ENCODE peak calls at places on chromosomes 12 and 14, in five cellular contexts. V is omental fat pad, N is fibroblast of the aortic adventitia, B is mucosa of descending colon, X is glutamatergic neuron. Q is an unnamed sample.

GRCh38 chr12:64691793-64692583 is 67.2 kb downstream of the GNS start:
- DNase-seq in V (no peak), N (no peak), B (no peak), X (no peak), Q (no peak)

GRCh38 chr12:40033260-40033649 is 72.6 kb downstream of the SLC2A13 start:
- DNase-seq in V (no peak), N (no peak), B (peak; percentile 57), X (no peak), Q (no peak)

GRCh38 chr12:26010293-26010821 is 51.9 kb downstream of the RASSF8 start:
- DNase-seq in V (no peak), N (peak; percentile 70), B (no peak), X (no peak), Q (no peak)

GRCh38 chr14:91152499-91152898 is 38.6 kb downstream of the DGLUCY start:
- DNase-seq in V (no peak), N (no peak), B (no peak), X (no peak), Q (no peak)

GRCh38 chr14:64841121-64841611 is 38.5 kb downstream of the SPTB start:
- DNase-seq in V (no peak), N (peak; percentile 61), B (no peak), X (no peak), Q (peak; percentile 54)

GRCh38 chr14:79831198-79831890 is 380.0 kb downstream of the DIO2 start:
- DNase-seq in V (no peak), N (no peak), B (no peak), X (no peak), Q (no peak)

GRCh38 chr14:99755629-99756603 is 37.3 kb upstream of the EML1 start:
- DNase-seq in V (peak; percentile 80), N (peak; percentile 90), B (peak; percentile 79), X (no peak), Q (no peak)

GRCh38 chr14:28102814-28103213 is 663.8 kb upstream of the FOXG1 start:
- DNase-seq in V (no peak), N (peak; percentile 18), B (no peak), X (no peak), Q (no peak)

GRCh38 chr12:49984476-49984890 is 11.7 kb downstream of the AQP6 start:
- DNase-seq in V (no peak), N (no peak), B (no peak), X (peak; percentile 51), Q (no peak)

GRCh38 chr14:38047518-38047917 is 160.2 kb upstream of the SSTR1 start:
- DNase-seq in V (no peak), N (no peak), B (no peak), X (no peak), Q (no peak)

GRCh38 chr12:93079271-93079670 is 150.2 kb upstream of the EEA1 start:
- DNase-seq in V (no peak), N (no peak), B (no peak), X (no peak), Q (no peak)

GRCh38 chr12:49941556-49942511 is 8.7 kb upstream of the AQP2 start:
- DNase-seq in V (no peak), N (no peak), B (no peak), X (no peak), Q (no peak)

GRCh38 chr12:123946152-123946515 is 26.5 kb downstream of the CCDC92 start:
- DNase-seq in V (no peak), N (no peak), B (no peak), X (no peak), Q (no peak)

GRCh38 chr14:57189070-57189469 is 79.6 kb downstream of the EXOC5 start:
- DNase-seq in V (no peak), N (peak; percentile 26), B (no peak), X (no peak), Q (no peak)

GRCh38 chr14:104976198-104977007 is 1.8 kb downstream of the AHNAK2 start:
- DNase-seq in V (peak; percentile 75), N (peak; percentile 79), B (peak; percentile 90), X (peak; percentile 92), Q (peak; percentile 90)

GRCh38 chr14:104977008-104977680 is 1.0 kb downstream of the AHNAK2 start:
- DNase-seq in V (no peak), N (no peak), B (peak; percentile 53), X (no peak), Q (no peak)

GRCh38 chr14:104974146-104974541 is 4.0 kb downstream of the AHNAK2 start:
- DNase-seq in V (no peak), N (no peak), B (peak; percentile 47), X (peak; percentile 10), Q (no peak)

GRCh38 chr14:104974665-104975390 is 3.3 kb downstream of the AHNAK2 start:
- DNase-seq in V (no peak), N (no peak), B (peak; percentile 40), X (peak; percentile 19), Q (no peak)

DNA sequence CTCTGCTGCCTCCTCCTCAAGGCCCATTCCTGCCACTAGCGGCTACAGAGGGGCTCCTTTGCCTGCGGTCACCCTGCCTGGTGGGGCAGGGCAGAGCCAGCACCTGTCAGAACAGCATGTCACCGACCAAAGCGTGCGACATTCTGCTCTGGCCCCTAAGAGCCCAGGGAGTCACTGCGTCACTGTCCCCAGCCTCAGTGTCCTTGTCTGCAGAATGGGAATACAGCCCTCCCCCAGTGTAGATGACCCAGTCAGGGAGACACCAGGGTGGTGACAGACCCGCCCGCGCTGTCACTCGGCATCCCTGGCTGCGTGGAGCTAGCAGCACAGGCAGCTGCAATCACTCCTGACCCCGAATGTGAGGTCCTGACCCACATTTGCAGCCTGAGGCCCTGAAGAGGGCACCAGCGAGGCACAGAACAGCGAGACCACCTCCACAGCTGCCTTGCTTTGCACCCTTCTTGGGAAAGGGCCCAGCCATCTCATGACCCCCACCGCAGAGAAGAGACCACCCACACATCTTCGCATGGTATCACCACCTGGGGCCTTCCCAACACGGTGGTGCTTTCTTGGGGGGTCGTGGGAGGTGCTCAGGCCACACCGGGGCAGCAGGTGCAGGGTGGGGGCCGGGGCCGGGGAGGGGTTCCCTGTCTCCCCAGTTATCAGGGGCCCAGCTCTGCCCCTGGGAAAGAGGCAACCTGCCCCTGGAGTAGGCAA is 2.5 kb downstream of the AHNAK2 start:
- DNase-seq in V (no peak), N (no peak), B (peak; percentile 48), X (peak; percentile 58), Q (peak; percentile 43)
- TF ChIP-seq CTCF in V (no peak), N (no peak), B (no peak), X (no peak), Q (no peak)

GRCh38 chr12:10160659-10161386 is 11.1 kb downstream of the OLR1 start:
- DNase-seq in V (no peak), N (no peak), B (no peak), X (no peak), Q (no peak)
- TF ChIP-seq CTCF in V (no peak), N (no peak), B (no peak), X (no peak), Q (no peak)

GRCh38 chr14:100784523-100785337 is 41.2 kb upstream of the MEG3 start:
- DNase-seq in V (no peak), N (no peak), B (no peak), X (no peak), Q (no peak)

GRCh38 chr14:100786820-100787219 is 39.1 kb upstream of the MEG3 start:
- DNase-seq in V (no peak), N (no peak), B (no peak), X (no peak), Q (no peak)

GRCh38 chr14:100786131-100786530 is 39.8 kb upstream of the MEG3 start:
- DNase-seq in V (no peak), N (no peak), B (no peak), X (no peak), Q (no peak)

GRCh38 chr14:100785338-100785615 is 40.6 kb upstream of the MEG3 start:
- DNase-seq in V (no peak), N (no peak), B (no peak), X (no peak), Q (no peak)

DNA sequence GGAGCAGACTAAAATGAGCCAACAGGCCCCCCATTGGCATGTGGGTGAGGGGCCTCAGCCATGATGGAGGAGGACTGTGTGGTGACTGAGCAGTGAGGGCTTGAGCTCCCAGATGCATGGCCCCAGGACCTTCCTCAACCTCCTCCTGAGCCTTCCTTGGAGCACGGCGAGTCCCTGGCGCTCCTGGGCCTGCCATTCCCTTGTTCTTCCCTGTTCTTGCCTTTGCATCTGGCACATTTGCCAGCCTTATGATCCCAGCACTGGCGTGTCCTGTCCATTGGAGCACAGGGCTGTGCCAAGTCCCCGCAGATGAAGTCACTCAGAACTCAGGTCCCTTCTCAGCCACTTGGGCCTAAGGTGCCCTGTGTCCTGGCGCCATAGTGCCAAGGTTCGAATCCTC is 40.3 kb upstream of the MEG3 start:
- DNase-seq in V (no peak), N (no peak), B (no peak), X (no peak), Q (no peak)
- TF ChIP-seq CTCF in V (no peak), N (no peak), B (no peak), X (no peak), Q (no peak)

GRCh38 chr12:130064999-130065398 is 97.3 kb upstream of the FZD10 start:
- DNase-seq in V (no peak), N (no peak), B (no peak), X (no peak), Q (no peak)
- TF ChIP-seq CTCF in V (no peak), N (no peak), B (no peak), X (no peak), Q (no peak)

GRCh38 chr12:31011336-31011735 is 62.3 kb upstream of the DDX11 start:
- DNase-seq in V (no peak), N (no peak), B (no peak), X (no peak), Q (no peak)

GRCh38 chr12:31015215-31015614 is 58.4 kb upstream of the DDX11 start:
- DNase-seq in V (no peak), N (no peak), B (no peak), X (no peak), Q (no peak)

GRCh38 chr12:31008961-31009840 is 64.5 kb upstream of the DDX11 start:
- DNase-seq in V (no peak), N (no peak), B (no peak), X (peak; percentile 53), Q (no peak)

GRCh38 chr12:31009976-31010375 is 63.7 kb upstream of the DDX11 start:
- DNase-seq in V (no peak), N (no peak), B (no peak), X (no peak), Q (no peak)

GRCh38 chr12:31011746-31012567 is 61.7 kb upstream of the DDX11 start:
- DNase-seq in V (no peak), N (no peak), B (no peak), X (no peak), Q (no peak)
- TF ChIP-seq CTCF in V (no peak), N (peak; percentile 32), B (no peak), X (no peak), Q (no peak)

GRCh38 chr14:78029471-78030372 is 140.5 kb upstream of the NRXN3 start:
- DNase-seq in V (no peak), N (peak; percentile 8), B (no peak), X (no peak), Q (peak; percentile 17)
- TF ChIP-seq CTCF in V (no peak), N (peak; percentile 38), B (no peak), X (no peak), Q (no peak)